ENCODE peak calls at places on chromosome 21, in five cellular contexts. One of them, this sample, is unnamed.

GRCh38 chr21:16419188-16419874 is 689.5 kb downstream of the USP25 start:
- DNase-seq in AG04450: peak
- DNase-seq in pancreas: peak
- DNase-seq in tibial artery: peak
- DNase-seq in right cardiac atrium: peak
- DNase-seq in this sample: peak

GRCh38 chr21:15014220-15014619 is 50.6 kb downstream of the NRIP1 start:
- DNase-seq in right cardiac atrium: no peak
- DNase-seq in pancreas: no peak
- DNase-seq in tibial artery: no peak
- DNase-seq in AG04450: no peak
- DNase-seq in this sample: no peak

GRCh38 chr21:31710586-31710985 is 21.3 kb downstream of the SCAF4 start:
- DNase-seq in tibial artery: no peak
- DNase-seq in pancreas: no peak
- DNase-seq in AG04450: peak
- DNase-seq in right cardiac atrium: no peak
- DNase-seq in this sample: no peak

GRCh38 chr21:38477241-38477640 is 21.0 kb downstream of the ERG start:
- DNase-seq in pancreas: no peak
- DNase-seq in AG04450: no peak
- DNase-seq in tibial artery: no peak
- DNase-seq in right cardiac atrium: no peak
- DNase-seq in this sample: no peak

GRCh38 chr21:25506887-25507286 is 100.4 kb downstream of the MRPL39 start:
- DNase-seq in AG04450: peak
- DNase-seq in pancreas: no peak
- DNase-seq in tibial artery: no peak
- DNase-seq in right cardiac atrium: no peak
- DNase-seq in this sample: no peak

GRCh38 chr21:36917487-36918158 is 48.8 kb downstream of the HLCS start:
- DNase-seq in tibial artery: no peak
- DNase-seq in AG04450: peak
- DNase-seq in pancreas: peak
- DNase-seq in right cardiac atrium: no peak
- DNase-seq in this sample: no peak

GRCh38 chr21:39016740-39017315 is 166.4 kb downstream of the PSMG1 start:
- DNase-seq in right cardiac atrium: no peak
- DNase-seq in AG04450: no peak
- DNase-seq in tibial artery: peak
- DNase-seq in pancreas: no peak
- DNase-seq in this sample: no peak

GRCh38 chr21:29499734-29500343 is 201.1 kb downstream of the BACH1 start:
- DNase-seq in right cardiac atrium: no peak
- DNase-seq in pancreas: no peak
- DNase-seq in AG04450: no peak
- DNase-seq in tibial artery: no peak
- DNase-seq in this sample: no peak

GRCh38 chr21:28822882-28823335 is 169.8 kb downstream of the LTN1 start:
- DNase-seq in AG04450: no peak
- DNase-seq in right cardiac atrium: no peak
- DNase-seq in pancreas: no peak
- DNase-seq in tibial artery: no peak
- DNase-seq in this sample: no peak

GRCh38 chr21:29671728-29672127 is 268.1 kb downstream of the GRIK1 start:
- DNase-seq in AG04450: no peak
- DNase-seq in pancreas: no peak
- DNase-seq in tibial artery: no peak
- DNase-seq in right cardiac atrium: no peak
- DNase-seq in this sample: no peak

GRCh38 chr21:32412998-32413504 is 545 bp downstream of the EVA1C start:
- DNase-seq in AG04450: no peak
- DNase-seq in right cardiac atrium: peak
- DNase-seq in pancreas: peak
- DNase-seq in tibial artery: peak
- DNase-seq in this sample: peak

GRCh38 chr21:37087188-37087587 is 14.1 kb downstream of the TTC3 start:
- DNase-seq in pancreas: no peak
- DNase-seq in AG04450: no peak
- DNase-seq in tibial artery: no peak
- DNase-seq in right cardiac atrium: no peak
- DNase-seq in this sample: no peak

GRCh38 chr21:44918581-44919033 is 2.1 kb downstream of the ITGB2 start:
- DNase-seq in AG04450: no peak
- DNase-seq in right cardiac atrium: peak
- DNase-seq in tibial artery: no peak
- DNase-seq in pancreas: no peak
- DNase-seq in this sample: no peak

GRCh38 chr21:17780539-17780938 is 38.6 kb downstream of the C21orf91 start:
- DNase-seq in AG04450: no peak
- DNase-seq in right cardiac atrium: no peak
- DNase-seq in tibial artery: no peak
- DNase-seq in pancreas: no peak
- DNase-seq in this sample: no peak

GRCh38 chr21:17793675-17794123 is 25.5 kb downstream of the C21orf91 start:
- DNase-seq in AG04450: peak
- DNase-seq in right cardiac atrium: no peak
- DNase-seq in pancreas: no peak
- DNase-seq in tibial artery: no peak
- DNase-seq in this sample: no peak

GRCh38 chr21:28253971-28254370 is 738.7 kb downstream of the LTN1 start:
- DNase-seq in AG04450: no peak
- DNase-seq in tibial artery: no peak
- DNase-seq in right cardiac atrium: no peak
- DNase-seq in pancreas: no peak
- DNase-seq in this sample: no peak

GRCh38 chr21:38911523-38912354 is 106.0 kb downstream of the ETS2 start:
- DNase-seq in tibial artery: no peak
- DNase-seq in right cardiac atrium: no peak
- DNase-seq in AG04450: no peak
- DNase-seq in pancreas: no peak
- DNase-seq in this sample: no peak

GRCh38 chr21:29508311-29508710 is 209.6 kb downstream of the BACH1 start:
- DNase-seq in right cardiac atrium: no peak
- DNase-seq in pancreas: no peak
- DNase-seq in tibial artery: no peak
- DNase-seq in AG04450: no peak
- DNase-seq in this sample: no peak

GRCh38 chr21:32562426-32562825 is 22.9 kb downstream of the TCP10L start:
- DNase-seq in pancreas: no peak
- DNase-seq in AG04450: no peak
- DNase-seq in tibial artery: peak
- DNase-seq in right cardiac atrium: no peak
- DNase-seq in this sample: no peak

GRCh38 chr21:27104749-27105439 is 138.0 kb upstream of the ADAMTS5 start:
- DNase-seq in tibial artery: no peak
- DNase-seq in AG04450: no peak
- DNase-seq in pancreas: no peak
- DNase-seq in right cardiac atrium: no peak
- DNase-seq in this sample: no peak

GRCh38 chr21:37184784-37185593 is 82.1 kb downstream of the VPS26C start:
- DNase-seq in right cardiac atrium: no peak
- DNase-seq in pancreas: no peak
- DNase-seq in AG04450: no peak
- DNase-seq in tibial artery: no peak
- DNase-seq in this sample: no peak

GRCh38 chr21:28547795-28548194 is 444.9 kb downstream of the LTN1 start:
- DNase-seq in right cardiac atrium: no peak
- DNase-seq in pancreas: no peak
- DNase-seq in AG04450: no peak
- DNase-seq in tibial artery: peak
- DNase-seq in this sample: no peak

GRCh38 chr21:16587671-16588379 is 858.0 kb downstream of the USP25 start:
- DNase-seq in AG04450: no peak
- DNase-seq in pancreas: no peak
- DNase-seq in tibial artery: peak
- DNase-seq in right cardiac atrium: no peak
- DNase-seq in this sample: peak

GRCh38 chr21:38985423-38986378 is 180.0 kb downstream of the ETS2 start:
- DNase-seq in tibial artery: peak
- DNase-seq in pancreas: peak
- DNase-seq in right cardiac atrium: peak
- DNase-seq in AG04450: peak
- DNase-seq in this sample: peak

GRCh38 chr21:26297856-26298255 is 127.3 kb upstream of the APP start:
- DNase-seq in tibial artery: no peak
- DNase-seq in AG04450: no peak
- DNase-seq in right cardiac atrium: no peak
- DNase-seq in pancreas: no peak
- DNase-seq in this sample: no peak

GRCh38 chr21:21165063-21165645 is 166.9 kb downstream of the NCAM2 start:
- DNase-seq in right cardiac atrium: peak
- DNase-seq in pancreas: no peak
- DNase-seq in tibial artery: no peak
- DNase-seq in AG04450: peak
- DNase-seq in this sample: no peak

GRCh38 chr21:15071012-15071411 is 6.2 kb upstream of the NRIP1 start:
- DNase-seq in pancreas: no peak
- DNase-seq in AG04450: no peak
- DNase-seq in right cardiac atrium: no peak
- DNase-seq in tibial artery: no peak
- DNase-seq in this sample: no peak

GRCh38 chr21:38702196-38702595 is 103.5 kb upstream of the ETS2 start:
- DNase-seq in tibial artery: no peak
- DNase-seq in right cardiac atrium: peak
- DNase-seq in AG04450: no peak
- DNase-seq in pancreas: no peak
- DNase-seq in this sample: no peak

GRCh38 chr21:15430023-15430422 is 299.8 kb upstream of the USP25 start:
- DNase-seq in AG04450: no peak
- DNase-seq in right cardiac atrium: no peak
- DNase-seq in pancreas: no peak
- DNase-seq in tibial artery: no peak
- DNase-seq in this sample: no peak

GRCh38 chr21:37060296-37060695 is 12.6 kb downstream of the PIGP start:
- DNase-seq in pancreas: no peak
- DNase-seq in tibial artery: peak
- DNase-seq in right cardiac atrium: peak
- DNase-seq in AG04450: peak
- DNase-seq in this sample: no peak

GRCh38 chr21:20997633-20998455 is at the start of gene NCAM2:
- DNase-seq in pancreas: peak
- DNase-seq in tibial artery: peak
- DNase-seq in right cardiac atrium: peak
- DNase-seq in AG04450: peak
- DNase-seq in this sample: peak

GRCh38 chr21:32494946-32495703 is 82.6 kb downstream of the EVA1C start:
- DNase-seq in pancreas: no peak
- DNase-seq in right cardiac atrium: no peak
- DNase-seq in tibial artery: no peak
- DNase-seq in AG04450: no peak
- DNase-seq in this sample: no peak

GRCh38 chr21:38811257-38811656 is 5.5 kb downstream of the ETS2 start:
- DNase-seq in right cardiac atrium: no peak
- DNase-seq in tibial artery: no peak
- DNase-seq in pancreas: no peak
- DNase-seq in AG04450: peak
- DNase-seq in this sample: no peak

GRCh38 chr21:32653326-32653901 is 41.2 kb upstream of the CFAP298 start:
- DNase-seq in AG04450: no peak
- DNase-seq in pancreas: no peak
- DNase-seq in right cardiac atrium: no peak
- DNase-seq in tibial artery: no peak
- DNase-seq in this sample: no peak

DNA sequence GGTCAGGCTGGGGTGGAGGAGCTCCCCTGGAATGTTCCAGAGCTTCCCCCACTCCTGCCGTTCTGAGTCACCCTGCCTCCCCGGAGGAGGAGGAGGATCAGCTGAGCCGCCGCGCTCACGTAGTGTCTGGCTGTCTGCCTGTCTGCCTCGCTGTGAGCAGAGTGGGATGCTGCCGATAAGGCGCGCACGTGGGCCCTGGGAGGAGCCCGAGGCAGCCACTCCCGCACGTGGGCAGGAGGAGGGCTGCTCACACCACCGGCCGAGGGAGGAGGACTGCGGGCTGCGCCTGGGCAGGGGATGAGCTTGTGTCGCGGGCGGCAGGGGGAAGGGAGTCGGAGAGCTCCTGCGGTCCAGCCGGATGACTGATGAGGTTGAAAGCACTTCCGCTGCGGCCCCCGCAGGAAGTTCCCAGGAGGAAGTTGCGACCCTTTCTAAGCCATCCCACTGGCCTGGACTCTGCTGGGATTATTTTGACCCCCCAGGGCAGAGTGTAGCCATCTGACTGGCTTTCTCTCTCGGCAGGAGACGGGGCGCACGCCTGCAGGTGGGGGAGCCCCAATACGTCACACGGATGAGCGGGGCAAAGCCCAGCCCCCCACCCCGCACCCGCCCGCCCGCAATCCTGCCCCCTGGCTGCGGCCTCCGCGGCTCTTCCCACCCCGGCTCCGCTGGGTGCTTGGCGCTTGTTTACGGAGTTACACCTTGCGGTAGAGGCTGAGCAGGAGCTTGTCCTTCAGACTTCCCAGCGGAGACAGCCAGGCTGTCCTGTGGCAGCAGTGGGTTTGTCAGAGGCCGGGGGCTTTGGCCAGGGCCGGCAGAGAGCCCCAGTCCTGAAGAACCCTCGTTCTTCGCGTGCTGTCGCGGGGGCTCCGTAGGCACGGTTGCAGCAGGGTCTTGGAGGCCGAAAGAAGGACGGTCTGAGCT is 9.8 kb downstream of the PDXK start:
- DNase-seq in pancreas: peak
- DNase-seq in tibial artery: peak
- DNase-seq in right cardiac atrium: peak
- DNase-seq in AG04450: peak
- DNase-seq in this sample: peak
- H3K27ac ChIP-seq in pancreas: peak
- H3K27ac ChIP-seq in tibial artery: peak
- H3K27ac ChIP-seq in right cardiac atrium: peak
- H3K27ac ChIP-seq in AG04450: peak
- H3K27ac ChIP-seq in this sample: peak

GRCh38 chr21:42703936-42704335 is 50.5 kb downstream of the PDE9A start:
- DNase-seq in AG04450: no peak
- DNase-seq in right cardiac atrium: no peak
- DNase-seq in tibial artery: no peak
- DNase-seq in pancreas: no peak
- DNase-seq in this sample: no peak
- H3K27ac ChIP-seq in AG04450: no peak
- H3K27ac ChIP-seq in right cardiac atrium: no peak
- H3K27ac ChIP-seq in tibial artery: no peak
- H3K27ac ChIP-seq in pancreas: no peak
- H3K27ac ChIP-seq in this sample: no peak

DNA sequence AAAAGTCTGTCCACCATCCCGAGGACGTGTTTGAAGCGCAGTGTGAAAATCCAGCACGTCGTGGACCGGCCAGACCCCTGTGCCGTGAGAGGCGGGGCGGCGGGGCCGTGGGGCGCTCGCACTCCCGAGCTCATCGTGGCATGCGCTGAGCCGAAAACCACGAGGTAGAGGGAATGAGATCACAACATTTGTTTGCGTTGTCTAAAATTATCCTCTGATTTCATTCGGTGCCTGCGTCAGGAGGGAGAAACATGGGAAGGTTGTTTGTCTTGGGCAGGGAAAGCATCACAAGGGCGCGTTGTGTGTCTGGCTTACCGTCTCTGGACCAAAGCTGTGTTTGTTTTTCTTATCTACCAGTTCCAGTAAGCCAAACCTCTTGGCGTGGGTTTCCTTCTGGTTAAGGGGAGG is 69.0 kb upstream of the FAM3B start:
- DNase-seq in AG04450: peak
- DNase-seq in right cardiac atrium: peak
- DNase-seq in tibial artery: peak
- DNase-seq in pancreas: peak
- DNase-seq in this sample: no peak
- H3K27ac ChIP-seq in AG04450: peak
- H3K27ac ChIP-seq in right cardiac atrium: peak
- H3K27ac ChIP-seq in tibial artery: peak
- H3K27ac ChIP-seq in pancreas: peak
- H3K27ac ChIP-seq in this sample: peak

GRCh38 chr21:35254006-35254751 is 205.1 kb upstream of the RUNX1 start:
- DNase-seq in right cardiac atrium: no peak
- DNase-seq in AG04450: peak
- DNase-seq in pancreas: no peak
- DNase-seq in tibial artery: no peak
- DNase-seq in this sample: no peak
- H3K27ac ChIP-seq in right cardiac atrium: no peak
- H3K27ac ChIP-seq in AG04450: no peak
- H3K27ac ChIP-seq in pancreas: no peak
- H3K27ac ChIP-seq in tibial artery: no peak
- H3K27ac ChIP-seq in this sample: peak

This sample was measured in breast epithelium.